ENCODE peak calls at places on chromosomes 16 and 17, in ten cellular contexts. E, O, T, I, D, K, G, B, J and U are unnamed samples.
A peak's percentile ranks its signal among the peaks of the same experiment; 100 is the strongest.

GRCh38 chr17:80347536-80347935 is 67.4 kb upstream of the ENDOV start:
- DNase-seq in I (no peak), G (no peak), O (no peak), B (no peak), D (peak; percentile 19), K (no peak), E (no peak), T (no peak), J (no peak), U (no peak)

GRCh38 chr17:80441133-80441578 is 26.2 kb downstream of the ENDOV start:
- DNase-seq in I (no peak), O (no peak), E (no peak), G (peak; percentile 36), D (no peak), J (no peak), B (peak; percentile 90), K (no peak), T (no peak), U (no peak)

GRCh38 chr17:30160419-30161172 is 44.0 kb downstream of the NSRP1 start:
- DNase-seq in K (no peak), J (no peak), E (no peak), D (no peak), O (no peak), B (no peak), G (peak; percentile 8), T (no peak), I (no peak), U (no peak)

GRCh38 chr17:65541453-65541852 is 20.0 kb downstream of the AXIN2 start:
- DNase-seq in J (no peak), B (no peak), K (no peak), G (no peak), T (no peak), D (peak; percentile 6), I (no peak), E (no peak), O (no peak), U (no peak)

GRCh38 chr17:70405492-70406220 is 236.3 kb downstream of the KCNJ2 start:
- DNase-seq in G (peak; percentile 97), B (no peak), K (no peak), I (peak; percentile 4), E (no peak), O (no peak), J (no peak), T (no peak), D (no peak), U (no peak)

GRCh38 chr16:75058815-75059214 is 57.8 kb downstream of the LDHD start:
- DNase-seq in K (no peak), J (no peak), T (no peak), G (peak; percentile 43), D (no peak), B (no peak), E (no peak), I (no peak), O (no peak), U (no peak)

GRCh38 chr16:89096768-89097527 is 3.3 kb downstream of the ACSF3 start:
- DNase-seq in K (no peak), J (no peak), G (peak; percentile 12), E (no peak), O (no peak), I (no peak), D (no peak), B (no peak), T (no peak), U (no peak)

GRCh38 chr17:67585077-67585602 is 132.6 kb upstream of the NOL11 start:
- DNase-seq in J (no peak), B (no peak), E (no peak), D (no peak), O (no peak), T (no peak), I (no peak), K (no peak), G (peak; percentile 40), U (no peak)

GRCh38 chr17:65074778-65075250 is 18.3 kb upstream of the GNA13 start:
- DNase-seq in E (no peak), D (peak; percentile 65), K (no peak), I (no peak), G (peak; percentile 68), O (no peak), T (no peak), B (peak; percentile 26), J (peak; percentile 32), U (no peak)

GRCh38 chr17:29628619-29629018 is 5.9 kb upstream of the CORO6 start:
- DNase-seq in B (no peak), T (no peak), J (no peak), I (no peak), G (no peak), E (no peak), D (no peak), O (no peak), K (no peak), U (no peak)

GRCh38 chr17:78664476-78665384 is 87.5 kb upstream of the DNAH17 start:
- DNase-seq in I (no peak), D (no peak), O (no peak), J (no peak), E (no peak), K (no peak), T (no peak), G (peak; percentile 23), B (no peak), U (no peak)
- H3K4me1 ChIP-seq in I (no peaks in the 10 kb centered on the region), D (peaks cover 4% of the 10 kb centered on the region), O (peaks cover 6% of the 10 kb centered on the region), J (peaks cover 5% of the 10 kb centered on the region), E (peaks cover 17% of the 10 kb centered on the region), K (peaks cover 12% of the 10 kb centered on the region), T (peaks cover 38% of the 10 kb centered on the region), G (peaks cover 2% of the 10 kb centered on the region), B (peaks cover 15% of the 10 kb centered on the region), U (no peaks in the 10 kb centered on the region)

DNA sequence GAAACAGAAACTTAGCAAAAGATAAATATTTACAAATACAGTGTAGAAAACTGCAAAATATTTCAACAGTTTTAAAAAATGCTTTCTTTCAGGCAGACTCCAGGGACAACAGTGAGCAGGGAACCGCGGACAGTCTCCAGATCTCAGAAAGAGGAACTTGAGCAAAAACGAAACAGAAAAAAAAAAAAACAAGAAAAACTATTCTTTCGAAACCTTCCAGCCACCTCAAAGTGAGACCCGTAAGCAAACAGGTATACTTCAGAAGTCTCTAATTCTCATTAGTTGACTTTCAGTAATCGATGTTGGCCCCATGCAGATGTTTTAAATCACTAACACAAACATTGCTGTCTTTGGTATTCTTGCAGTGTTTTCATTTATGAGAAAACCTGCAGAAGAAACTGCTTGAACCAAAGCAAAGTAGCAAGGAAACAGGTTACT is 15.7 kb upstream of the CCL1 start:
- DNase-seq in I (no peak), G (no peak), J (no peak), O (no peak), E (no peak), D (no peak), K (no peak), B (no peak), T (no peak), U (no peak)
- TF ChIP-seq CTCF in I (no peak), G (no peak), J (no peak), O (no peak), E (no peak), D (no peak), K (no peak), B (no peak), T (no peak), U (no peak)

DNA sequence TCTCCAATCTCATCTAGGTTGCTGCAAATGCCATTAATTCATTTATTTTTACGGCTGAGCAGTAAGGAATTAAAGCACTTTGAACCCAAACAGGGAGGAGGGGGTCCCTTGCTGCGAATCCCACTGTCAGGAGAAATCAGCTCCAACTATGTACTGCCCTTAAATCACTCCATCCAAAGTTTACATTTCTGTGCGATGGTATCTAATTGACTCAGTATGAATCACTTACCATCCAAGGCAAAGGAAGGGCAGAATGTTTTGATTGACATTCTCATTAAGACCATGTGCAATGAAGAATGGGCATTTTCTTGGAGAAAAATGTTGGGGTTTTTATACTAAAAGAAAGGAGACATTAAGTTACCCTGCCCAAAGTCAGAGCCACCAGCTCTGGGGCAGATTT is 47.7 kb upstream of the XYLT1 start:
- DNase-seq in B (no peak), I (no peak), G (peak; percentile 77), T (no peak), O (no peak), K (no peak), E (no peak), J (no peak), D (no peak), U (no peak)
- H3K4me1 ChIP-seq in B (no peaks in the 10 kb centered on the region), I (no peaks in the 10 kb centered on the region), G (peaks cover 37% of the 10 kb centered on the region), T (no peaks in the 10 kb centered on the region), O (no peaks in the 10 kb centered on the region), K (no peaks in the 10 kb centered on the region), E (no peaks in the 10 kb centered on the region), J (no peaks in the 10 kb centered on the region), D (no peaks in the 10 kb centered on the region), U (no peaks in the 10 kb centered on the region)

DNA sequence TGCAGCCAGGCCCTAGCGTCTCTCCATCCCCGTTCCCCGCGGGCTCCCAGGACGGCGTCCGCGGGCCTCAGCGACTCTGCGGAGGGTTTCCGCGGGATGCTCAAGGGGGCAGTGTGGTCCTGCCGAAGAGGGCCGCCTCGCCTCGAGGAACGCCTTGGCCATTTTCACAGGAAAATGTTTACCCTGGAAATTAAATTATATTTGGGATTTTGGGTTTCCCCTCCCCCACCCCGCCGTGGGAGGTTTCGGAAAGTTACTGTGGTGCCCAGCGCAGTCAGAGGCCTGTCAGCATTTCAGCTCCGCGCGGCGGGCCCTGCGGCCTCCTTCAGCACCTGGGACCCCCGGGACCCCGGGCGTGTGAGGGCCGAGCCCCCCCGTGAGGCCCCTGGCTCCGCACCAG is 94.5 kb downstream of the PCTP start:
- DNase-seq in J (peak; percentile 64), O (peak; percentile 59), G (peak; percentile 20), E (peak; percentile 18), K (peak; percentile 39), I (no peak), B (peak; percentile 79), D (peak; percentile 63), T (no peak), U (peak; percentile 56)
- TF ChIP-seq CTCF in J (peak; percentile 53), O (peak; percentile 31), G (peak; percentile 60), E (peak; percentile 30), K (no peak), I (no peak), B (peak; percentile 62), D (peak; percentile 42), T (no peak), U (no peak)

DNA sequence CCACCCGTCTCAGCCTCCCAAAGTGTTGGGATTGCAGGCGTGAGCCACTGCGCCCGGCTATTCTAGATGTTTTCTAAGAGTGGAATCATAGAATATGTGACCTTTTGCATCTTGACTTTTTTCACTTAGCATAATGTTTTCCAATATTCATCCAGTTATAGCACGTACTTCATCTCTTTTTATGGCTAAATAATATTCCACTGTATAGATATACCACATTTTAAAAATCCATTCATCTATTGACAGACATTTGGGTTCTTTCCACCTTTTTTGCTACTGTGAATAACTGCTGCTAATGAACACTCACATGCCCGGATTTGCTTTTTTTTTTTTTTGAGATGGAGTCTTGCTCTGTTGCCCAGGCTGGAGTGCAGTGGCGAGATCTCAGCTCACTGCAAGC is 3.2 kb upstream of the EIF5A start:
- DNase-seq in G (no peak), D (no peak), T (no peak), E (no peak), B (no peak), K (no peak), I (no peak), O (no peak), J (no peak), U (no peak)
- H3K4me1 ChIP-seq in G (no peaks in the 10 kb centered on the region), D (peaks cover 2% of the 10 kb centered on the region), T (peaks cover 12% of the 10 kb centered on the region), E (peaks cover 2% of the 10 kb centered on the region), B (peaks cover 3% of the 10 kb centered on the region), K (peaks cover 4% of the 10 kb centered on the region), I (peaks cover 17% of the 10 kb centered on the region), O (peaks cover 11% of the 10 kb centered on the region), J (peaks cover 1% of the 10 kb centered on the region), U (peaks cover 1% of the 10 kb centered on the region)